ENCODE peak calls at places on chromosome 18, in seven cellular contexts. H is HCT116, E is GM23338, Q is K562, W is A549, J is Panc1, K is SK-N-SH. X is an unnamed sample.

GRCh38 chr18:32881009-32881408 is 108.2 kb upstream of the KLHL14 start:
- DNase-seq in Q (no peak), E (no peak), J (no peak), K (no peak), H (no peak), W (no peak), X (no peak)

GRCh38 chr18:2970762-2971659 is 41.9 kb downstream of the LPIN2 start:
- DNase-seq in W (no peak), E (no peak), K (no peak), H (no peak), Q (no peak), J (no peak), X (peak)

GRCh38 chr18:74459877-74460276 is 2.8 kb upstream of the DIPK1C start:
- DNase-seq in H (no peak), K (peak), W (peak), E (peak), J (no peak), Q (peak), X (no peak)

GRCh38 chr18:22241806-22242440 is 72.5 kb downstream of the GATA6 start:
- DNase-seq in H (no peak), J (no peak), Q (no peak), K (no peak), W (no peak), E (no peak), X (no peak)

GRCh38 chr18:31245820-31246219 is 72.1 kb upstream of the DSG1 start:
- DNase-seq in W (no peak), J (no peak), H (no peak), E (no peak), K (no peak), Q (no peak), X (no peak)

GRCh38 chr18:55910328-55910727 is 322.3 kb upstream of the TCF4 start:
- DNase-seq in W (no peak), E (no peak), J (no peak), K (no peak), Q (no peak), H (no peak), X (no peak)

GRCh38 chr18:75341897-75342296 is 85.6 kb downstream of the SMIM21 start:
- DNase-seq in H (no peak), E (no peak), Q (no peak), W (no peak), J (no peak), K (no peak), X (no peak)

GRCh38 chr18:57434536-57435494 is at the start of gene ONECUT2:
- DNase-seq in Q (peak), W (peak), E (peak), K (peak), H (peak), J (no peak), X (peak)

GRCh38 chr18:65751145-65752085 is 603 bp downstream of the CDH7 start:
- DNase-seq in Q (no peak), K (no peak), J (no peak), W (no peak), H (no peak), E (peak), X (no peak)

GRCh38 chr18:51321696-51322095 is 124.2 kb upstream of the MEX3C start:
- DNase-seq in Q (no peak), W (no peak), J (no peak), K (no peak), H (no peak), E (peak), X (no peak)

GRCh38 chr18:10798727-10799435 is 273.1 kb downstream of the NAPG start:
- DNase-seq in W (peak), Q (peak), J (no peak), E (peak), H (no peak), K (no peak), X (no peak)

GRCh38 chr18:68733693-68734092 is 18.8 kb upstream of the TMX3 start:
- DNase-seq in E (peak), W (no peak), K (no peak), H (no peak), J (no peak), Q (no peak), X (peak)

GRCh38 chr18:9774150-9774549 is 66.0 kb downstream of the RAB31 start:
- DNase-seq in Q (no peak), K (no peak), E (peak), H (no peak), W (no peak), J (no peak), X (no peak)

GRCh38 chr18:8854962-8855361 is 149.6 kb downstream of the MTCL1 start:
- DNase-seq in Q (no peak), H (no peak), W (no peak), K (no peak), E (no peak), J (no peak), X (no peak)

GRCh38 chr18:4204151-4204720 is 250.9 kb downstream of the DLGAP1 start:
- DNase-seq in Q (no peak), H (no peak), K (no peak), W (no peak), J (no peak), E (no peak), X (no peak)

GRCh38 chr18:73719611-73720010 is 428.0 kb downstream of the FBXO15 start:
- DNase-seq in J (no peak), H (no peak), E (no peak), W (no peak), K (no peak), Q (no peak), X (no peak)

GRCh38 chr18:58438984-58439311 is 189.9 kb downstream of the ALPK2 start:
- DNase-seq in K (no peak), J (no peak), H (no peak), Q (no peak), E (no peak), W (no peak), X (no peak)

GRCh38 chr18:4640349-4641012 is 185.4 kb upstream of the DLGAP1 start:
- DNase-seq in E (peak), W (no peak), H (no peak), K (no peak), Q (no peak), J (no peak), X (no peak)

GRCh38 chr18:31302991-31303390 is 15.0 kb upstream of the DSG1 start:
- DNase-seq in H (peak), E (no peak), K (no peak), Q (no peak), J (no peak), W (no peak), X (no peak)

GRCh38 chr18:31973929-31974546 is 31.1 kb upstream of the TRAPPC8 start:
- DNase-seq in W (no peak), J (no peak), Q (no peak), H (no peak), K (no peak), E (peak), X (no peak)

GRCh38 chr18:10927980-10928605 is 221.3 kb downstream of the PIEZO2 start:
- DNase-seq in E (no peak), W (no peak), H (no peak), Q (no peak), J (no peak), K (no peak), X (no peak)

GRCh38 chr18:33596178-33596854 is 18.3 kb downstream of the ASXL3 start:
- DNase-seq in H (no peak), Q (no peak), K (no peak), E (no peak), J (peak), W (no peak), X (no peak)

GRCh38 chr18:34397286-34397896 is 172.7 kb upstream of the NOL4 start:
- DNase-seq in W (no peak), J (no peak), Q (no peak), E (no peak), H (no peak), K (no peak), X (no peak)

GRCh38 chr18:78228974-78229373 is 750.6 kb upstream of the SALL3 start:
- DNase-seq in W (no peak), Q (no peak), K (no peak), E (peak), H (no peak), J (no peak), X (no peak)
- TF ChIP-seq REST in W (no peak), Q (no peak), K (no peak), E (no peak), H (no peak), J (no peak), X (no peak)

GRCh38 chr18:63505566-63506335 is 29.0 kb downstream of the SERPINB5 start:
- DNase-seq in J (peak), Q (peak), H (peak), E (peak), W (peak), K (peak), X (peak)
- TF ChIP-seq CTCF in J (peak), Q (peak), H (peak), E (peak), W (peak), K (peak), X (peak)

GRCh38 chr18:36120297-36120696 is 8.8 kb downstream of the SLC39A6 start:
- DNase-seq in E (no peak), H (no peak), W (no peak), Q (no peak), J (no peak), K (no peak), X (no peak)
- TF ChIP-seq REST in E (no peak), H (no peak), W (no peak), Q (no peak), J (no peak), K (no peak), X (no peak)

DNA sequence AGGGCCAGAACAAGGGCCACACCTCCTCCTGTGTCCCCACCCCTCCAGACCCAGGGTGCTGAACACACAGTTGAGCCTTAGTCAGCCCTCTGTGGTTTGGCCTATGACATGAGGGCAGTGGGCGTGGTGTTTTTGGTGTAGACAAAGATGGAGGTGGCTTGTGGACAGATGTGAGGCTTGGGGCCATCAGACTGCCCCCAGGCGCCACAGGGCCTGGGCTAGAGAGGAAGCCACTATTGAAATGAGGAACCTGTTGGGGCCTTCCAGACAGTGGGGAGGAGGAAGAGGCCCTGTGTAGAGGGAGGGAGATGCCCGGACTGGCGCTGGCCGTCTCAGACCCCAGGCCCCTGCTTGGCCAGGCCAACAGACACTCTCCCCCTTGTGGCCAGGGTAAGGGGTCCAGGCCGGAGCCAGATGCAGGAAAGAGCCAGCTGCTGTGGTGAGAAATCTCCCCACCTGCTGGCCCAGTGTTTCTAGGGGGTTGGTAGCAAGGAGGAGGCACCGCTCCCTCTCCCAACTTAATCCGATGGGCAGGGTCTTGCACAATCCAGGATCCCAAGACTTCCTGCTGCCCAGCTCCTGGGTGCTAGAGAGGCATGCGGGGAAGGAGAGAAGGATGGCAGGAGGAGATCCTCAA is 53.8 kb downstream of the SMAD7 start:
- DNase-seq in W (no peak), Q (peak), K (no peak), H (no peak), J (no peak), E (peak), X (peak)
- TF ChIP-seq CTCF in W (no peak), Q (peak), K (peak), H (no peak), J (no peak), E (peak), X (peak)

GRCh38 chr18:45935591-45936335 is 31.4 kb downstream of the EPG5 start:
- DNase-seq in E (no peak), J (no peak), Q (no peak), H (no peak), W (no peak), K (no peak), X (no peak)
- TF ChIP-seq REST in E (no peak), J (no peak), Q (no peak), H (no peak), W (no peak), K (no peak), X (no peak)

DNA sequence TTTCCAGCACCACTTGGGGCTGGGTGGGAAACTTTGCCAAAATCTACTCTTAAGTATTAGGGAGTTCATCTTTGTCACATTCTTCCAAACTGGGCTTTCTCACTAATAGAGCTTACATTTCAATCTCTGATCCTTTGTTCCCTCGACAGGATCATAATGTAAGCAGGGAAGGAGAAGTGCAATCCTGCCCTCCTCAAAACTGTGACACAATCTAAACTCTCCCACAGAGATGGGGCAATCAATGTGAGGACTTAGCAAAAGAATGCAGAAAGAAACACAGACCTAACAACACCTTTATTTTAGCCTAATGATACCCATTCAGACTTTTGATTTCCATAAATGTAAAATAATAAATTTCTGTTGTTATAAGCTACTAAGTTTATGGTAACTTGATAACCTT is 40.8 kb downstream of the DSEL start:
- DNase-seq in J (no peak), K (no peak), H (no peak), W (no peak), E (no peak), Q (no peak), X (no peak)
- TF ChIP-seq CTCF in J (no peak), K (no peak), H (no peak), W (no peak), E (no peak), Q (no peak), X (no peak)

GRCh38 chr18:40926679-40927078 is 1028.4 kb upstream of the PIK3C3 start:
- DNase-seq in W (no peak), J (no peak), H (no peak), Q (no peak), K (peak), E (no peak), X (no peak)

GRCh38 chr18:40929389-40929788 is 1025.6 kb upstream of the PIK3C3 start:
- DNase-seq in J (no peak), K (peak), E (no peak), H (no peak), W (no peak), Q (no peak), X (no peak)

GRCh38 chr18:40925071-40925541 is 1029.9 kb upstream of the PIK3C3 start:
- DNase-seq in W (no peak), Q (no peak), K (peak), H (no peak), E (no peak), J (no peak), X (no peak)
- TF ChIP-seq REST in W (no peak), Q (no peak), K (no peak), H (no peak), E (no peak), J (no peak), X (no peak)

GRCh38 chr18:48769006-48769646 is 181.6 kb downstream of the SMAD7 start:
- DNase-seq in H (no peak), E (no peak), K (peak), Q (no peak), W (no peak), J (no peak), X (no peak)
- TF ChIP-seq CTCF in H (no peak), E (no peak), K (peak), Q (no peak), W (no peak), J (no peak), X (no peak)

DNA sequence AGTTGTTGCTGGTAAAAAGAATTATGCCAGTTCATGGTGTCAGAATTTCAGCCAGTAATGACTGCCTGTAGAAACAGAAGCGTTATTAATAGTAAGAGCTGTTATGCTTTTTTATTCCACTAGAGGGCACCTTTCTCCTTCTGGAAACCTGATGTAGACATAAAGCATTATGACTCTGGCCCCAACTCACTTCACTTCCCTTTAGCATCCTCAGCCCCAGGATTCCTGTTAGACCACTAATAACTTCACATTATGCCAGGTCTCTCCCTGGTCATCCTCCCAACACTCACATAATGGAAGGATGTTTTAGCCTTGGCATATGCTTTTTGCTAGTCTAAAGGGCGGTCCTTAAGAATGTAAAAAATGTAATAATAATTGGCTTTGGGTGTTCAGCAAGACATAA is 34.9 kb downstream of the C18orf54 start:
- DNase-seq in H (peak), W (peak), J (peak), K (peak), E (peak), Q (peak), X (peak)
- TF ChIP-seq REST in H (no peak), W (no peak), J (no peak), K (no peak), E (no peak), Q (no peak), X (no peak)

DNA sequence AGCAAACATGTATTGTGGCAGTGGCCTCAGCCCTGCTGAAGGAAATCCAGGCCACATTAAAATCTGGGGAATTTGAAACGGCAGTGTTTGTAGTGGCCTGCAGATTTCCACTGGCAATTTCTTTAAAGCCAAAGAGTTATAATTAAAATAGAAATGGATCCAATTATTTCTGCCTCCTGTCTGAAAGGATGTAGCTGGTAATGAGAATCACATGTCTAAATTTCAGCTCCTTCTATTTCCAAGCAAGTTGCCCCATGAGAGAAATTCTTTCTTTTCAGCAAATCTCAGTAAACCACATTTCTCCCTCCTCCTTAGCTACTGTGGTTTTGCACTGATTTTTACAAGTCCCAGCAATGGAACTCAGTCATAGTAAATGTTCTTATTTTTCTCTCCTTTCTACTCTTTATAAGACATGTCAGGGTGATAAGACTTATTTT is 55.4 kb upstream of the ZNF396 start:
- DNase-seq in Q (no peak), H (no peak), E (no peak), W (no peak), J (no peak), K (no peak), X (no peak)
- TF ChIP-seq CTCF in Q (no peak), H (no peak), E (no peak), W (no peak), J (no peak), K (no peak), X (no peak)